ENCODE peak calls at places on chromosome 11, in eight cellular contexts. U is GM13977; Z is AG09309; X is Calu3; G is cardiac fibroblast; F is mesothelial cell of epicardium; Y is CD4-positive, alpha-beta T cell; N is endothelial cell. I is an unnamed sample.

GRCh38 chr11:1038361-1038760 is 1.8 kb upstream of the MUC6 start:
- DNase-seq in F (no peak), N (no peak), X (no peak), G (no peak), Z (no peak), U (no peak), Y (no peak), I (no peak)

GRCh38 chr11:6855971-6856542 is 6.8 kb upstream of the OR10A2 start:
- DNase-seq in G (peak), N (no peak), Z (peak), F (no peak), U (no peak), Y (no peak), X (peak), I (no peak)

GRCh38 chr11:126459691-126460404 is 104.4 kb downstream of the ST3GAL4 start:
- DNase-seq in U (no peak), Z (peak), X (no peak), Y (no peak), F (no peak), N (no peak), G (peak), I (no peak)

GRCh38 chr11:35794850-35795249 is 132.3 kb downstream of the TRIM44 start:
- DNase-seq in Z (no peak), N (no peak), Y (no peak), G (peak), U (no peak), F (no peak), X (no peak), I (no peak)

GRCh38 chr11:122843281-122844150 is 5.2 kb downstream of the CRTAM start:
- DNase-seq in N (no peak), F (no peak), G (no peak), X (peak), U (peak), Y (no peak), Z (no peak), I (no peak)

GRCh38 chr11:111870887-111871692 is at the start of gene ALG9:
- DNase-seq in U (peak), F (peak), N (peak), G (peak), X (peak), Z (peak), Y (peak), I (peak)

GRCh38 chr11:126393143-126393542 is 37.7 kb downstream of the ST3GAL4 start:
- DNase-seq in U (no peak), Z (no peak), Y (no peak), X (no peak), N (no peak), F (no peak), G (no peak), I (no peak)

GRCh38 chr11:126661051-126661450 is 305.6 kb downstream of the ST3GAL4 start:
- DNase-seq in Y (no peak), G (no peak), U (no peak), F (no peak), Z (no peak), N (no peak), X (no peak), I (no peak)

GRCh38 chr11:38384568-38384967 is 1786.5 kb upstream of the RAG2 start:
- DNase-seq in X (no peak), Z (no peak), N (no peak), F (no peak), G (no peak), U (no peak), Y (no peak), I (no peak)

GRCh38 chr11:82398300-82398815 is 335.3 kb downstream of the FAM181B start:
- DNase-seq in F (no peak), X (no peak), Z (no peak), U (no peak), N (no peak), G (peak), Y (no peak), I (no peak)

GRCh38 chr11:10439924-10440323 is 15.1 kb upstream of the AMPD3 start:
- DNase-seq in N (no peak), U (no peak), F (no peak), X (no peak), G (no peak), Z (no peak), Y (no peak), I (no peak)

GRCh38 chr11:116427337-116427902 is 345.4 kb downstream of the BUD13 start:
- DNase-seq in X (no peak), N (no peak), F (no peak), G (no peak), Z (no peak), U (no peak), Y (no peak), I (no peak)

GRCh38 chr11:121067912-121068652 is 33.0 kb upstream of the TECTA start:
- DNase-seq in U (no peak), G (no peak), Y (no peak), N (no peak), Z (no peak), F (no peak), X (no peak), I (no peak)

GRCh38 chr11:120332822-120333716 is 3.1 kb upstream of the ARHGEF12 start:
- DNase-seq in Y (no peak), F (no peak), Z (no peak), N (no peak), G (peak), X (no peak), U (no peak), I (no peak)

GRCh38 chr11:88484873-88485621 is 147.5 kb upstream of the CTSC start:
- DNase-seq in Z (no peak), X (peak), G (peak), F (no peak), N (peak), U (peak), Y (no peak), I (no peak)

GRCh38 chr11:13348305-13348704 is 70.7 kb downstream of the BMAL1 start:
- DNase-seq in G (no peak), Z (no peak), U (no peak), X (no peak), Y (no peak), N (no peak), F (no peak), I (no peak)

GRCh38 chr11:106397787-106398355 is 320.4 kb downstream of the AASDHPPT start:
- DNase-seq in X (no peak), Y (no peak), U (no peak), Z (no peak), N (no peak), F (no peak), G (no peak), I (no peak)

GRCh38 chr11:128508785-128509518 is 78.4 kb downstream of the ETS1 start:
- DNase-seq in U (no peak), X (no peak), Y (no peak), G (no peak), Z (no peak), F (no peak), N (no peak), I (no peak)

DNA sequence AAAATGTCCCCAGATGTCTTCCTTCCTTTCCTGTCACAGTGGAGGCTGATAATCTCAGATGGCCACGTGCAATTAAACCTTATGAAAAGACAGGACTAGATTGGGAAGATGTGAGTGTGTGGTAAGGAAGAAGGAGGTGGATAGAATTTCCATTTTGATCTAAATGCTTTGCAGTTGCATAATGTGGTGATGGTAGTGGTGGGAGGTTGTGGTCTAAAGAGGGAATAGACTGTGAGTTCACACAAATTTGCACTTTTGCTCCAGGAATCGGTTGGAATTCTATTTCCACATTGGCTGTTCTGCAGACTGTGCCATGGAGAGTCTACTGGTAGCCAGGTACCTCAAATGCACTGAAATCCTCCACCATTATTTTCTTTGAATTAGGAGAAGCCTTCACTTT is 93.3 kb downstream of the ZBTB16 start:
- DNase-seq in G (no peak), U (no peak), X (no peak), N (no peak), Z (no peak), F (no peak), Y (no peak), I (no peak)
- TF ChIP-seq CTCF in G (no peak), U (no peak), X (no peak), N (no peak), Z (no peak), F (no peak), Y (no peak), I (no peak)

DNA sequence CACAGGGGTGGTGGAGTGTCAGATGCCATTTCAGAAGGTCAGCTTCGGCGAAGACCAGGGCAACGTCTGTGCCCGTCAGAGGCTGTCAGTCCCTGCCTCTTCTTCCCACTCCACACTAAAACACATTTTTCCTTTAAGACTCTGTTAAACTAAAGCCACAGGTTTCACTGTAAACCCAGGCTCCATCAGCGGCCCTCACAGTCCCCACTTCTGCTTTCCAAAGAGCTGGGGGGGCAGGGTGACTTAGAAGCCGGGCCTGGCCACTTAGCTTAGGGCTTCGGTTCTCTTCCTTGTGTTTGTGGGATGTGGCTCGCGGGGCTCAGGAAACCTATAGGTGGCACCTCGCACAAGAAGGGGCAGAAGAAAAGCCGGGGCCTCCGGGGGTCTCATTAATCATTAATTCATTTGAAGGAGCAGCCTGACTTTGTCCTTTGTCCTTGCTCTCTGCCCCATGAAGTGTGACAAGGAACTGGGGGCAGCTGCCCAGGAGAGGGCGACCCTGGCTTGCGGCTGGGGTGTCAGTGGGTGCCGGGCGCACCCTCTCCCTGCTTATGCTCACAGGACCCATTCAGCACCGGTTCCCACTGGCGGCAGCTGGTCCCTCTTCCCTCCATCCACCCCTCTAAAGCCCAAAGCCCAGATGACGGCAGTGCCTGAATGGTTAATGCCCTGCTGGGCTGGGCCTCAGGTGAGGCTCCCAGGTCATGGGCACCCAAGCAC is 4.1 kb downstream of the SLC25A45 start:
- DNase-seq in G (no peak), N (no peak), X (no peak), F (no peak), Y (no peak), U (no peak), Z (no peak), I (no peak)
- TF ChIP-seq CTCF in G (no peak), N (no peak), X (no peak), F (no peak), Y (no peak), U (peak), Z (no peak), I (no peak)

GRCh38 chr11:77779935-77780334 is 40.6 kb downstream of the RSF1 start:
- DNase-seq in N (no peak), X (no peak), Y (no peak), U (no peak), F (no peak), Z (no peak), G (peak), I (no peak)

GRCh38 chr11:77778549-77778948 is 42.0 kb downstream of the RSF1 start:
- DNase-seq in X (no peak), F (no peak), N (no peak), Z (no peak), G (no peak), U (no peak), Y (no peak), I (no peak)

GRCh38 chr11:77775941-77776340 is 44.6 kb downstream of the RSF1 start:
- DNase-seq in F (no peak), Z (no peak), N (no peak), X (no peak), U (no peak), G (no peak), Y (no peak), I (no peak)

GRCh38 chr11:77778118-77778517 is 42.4 kb downstream of the RSF1 start:
- DNase-seq in Z (no peak), G (no peak), F (no peak), N (no peak), X (no peak), U (no peak), Y (no peak), I (no peak)

GRCh38 chr11:77776455-77776854 is 44.1 kb downstream of the RSF1 start:
- DNase-seq in Y (no peak), N (no peak), G (peak), X (no peak), U (no peak), Z (no peak), F (no peak), I (no peak)
- TF ChIP-seq CTCF in Y (no peak), N (no peak), G (peak), X (no peak), U (peak), Z (peak), F (peak), I (peak)

DNA sequence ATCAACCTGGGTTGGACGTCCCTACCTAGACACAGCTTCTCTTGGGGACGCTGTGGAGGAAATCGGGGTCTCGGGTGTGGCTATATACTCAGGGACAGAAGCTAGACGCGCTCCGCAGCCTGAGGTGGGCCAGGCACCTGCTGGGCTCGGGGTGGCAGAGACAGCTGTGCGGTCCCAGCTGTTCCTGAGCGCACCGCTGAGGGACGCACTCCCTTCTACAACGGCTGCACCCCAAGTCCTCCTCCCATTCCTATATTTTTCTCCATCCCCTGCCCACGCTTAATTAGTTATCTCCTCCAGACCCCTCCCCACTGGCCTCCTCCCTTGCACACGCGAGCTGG is 188 bp upstream of the MTNR1B start:
- DNase-seq in Z (no peak), Y (no peak), G (no peak), N (no peak), F (no peak), U (no peak), X (no peak), I (no peak)
- TF ChIP-seq CTCF in Z (no peak), Y (no peak), G (no peak), N (no peak), F (no peak), U (no peak), X (no peak), I (no peak)

GRCh38 chr11:95788921-95789505 is 569 bp downstream of the FAM76B start:
- DNase-seq in G (peak), U (peak), X (peak), Z (no peak), F (peak), N (peak), Y (no peak), I (peak)
- TF ChIP-seq CTCF in G (peak), U (no peak), X (no peak), Z (peak), F (peak), N (peak), Y (no peak), I (peak)

DNA sequence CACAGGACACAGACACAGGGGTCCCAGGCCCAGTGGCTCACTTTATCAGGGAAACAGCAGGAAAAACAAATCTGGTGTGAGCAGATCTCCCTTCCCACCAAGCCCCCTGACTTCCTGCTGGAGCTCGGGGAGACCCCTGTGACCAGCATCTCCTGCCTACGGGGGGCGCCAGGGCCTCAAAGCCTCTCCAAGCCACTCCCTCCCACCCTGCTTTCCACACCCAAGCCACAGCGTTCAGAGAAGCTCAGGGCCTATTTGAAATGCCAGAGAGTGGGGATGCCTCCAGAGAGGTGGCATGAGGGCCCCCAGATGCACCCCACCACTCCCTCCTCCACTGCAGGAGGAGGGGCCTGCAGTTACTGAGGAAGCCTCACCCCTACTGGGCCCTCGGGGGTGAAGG is 5.7 kb upstream of the CDKN1C start:
- DNase-seq in G (no peak), Z (no peak), U (no peak), F (no peak), N (no peak), Y (no peak), X (no peak), I (no peak)
- TF ChIP-seq CTCF in G (no peak), Z (no peak), U (no peak), F (no peak), N (no peak), Y (no peak), X (no peak), I (no peak)

I was measured in progenitor cell of endocrine pancreas.